ENCODE peak calls at places on chromosomes 1 and 21, in five cellular contexts. Z, N, A, K and R are unnamed samples.

GRCh38 chr1:74729741-74730478 is 2.9 kb downstream of the CRYZ start:
- DNase-seq in A (no peak), N (no peak), K (no peak), Z (no peak), R (no peak)

GRCh38 chr1:9716404-9717192 is 65.1 kb downstream of the PIK3CD start:
- DNase-seq in K (no peak), Z (no peak), A (no peak), N (no peak), R (no peak)

GRCh38 chr1:89950703-89951102 is 44.2 kb upstream of the ZNF326 start:
- DNase-seq in N (no peak), Z (no peak), K (no peak), A (no peak), R (no peak)

GRCh38 chr1:183303901-183304300 is 114.3 kb downstream of the NMNAT2 start:
- DNase-seq in A (no peak), Z (no peak), N (no peak), K (no peak), R (no peak)

GRCh38 chr1:201503397-201504176 is 3.3 kb downstream of the CSRP1 start:
- DNase-seq in Z (no peak), A (no peak), K (no peak), N (peak; percentile 79), R (no peak)

GRCh38 chr1:98420376-98421097 is 241.0 kb upstream of the SNX7 start:
- DNase-seq in Z (no peak), A (no peak), K (no peak), N (no peak), R (no peak)

GRCh38 chr1:1058921-1059493 is 15.1 kb downstream of the RNF223 start:
- DNase-seq in A (no peak), Z (no peak), K (no peak), N (no peak), R (no peak)

GRCh38 chr1:29297476-29297875 is 61.2 kb downstream of the PTPRU start:
- DNase-seq in Z (no peak), A (no peak), K (no peak), N (peak; percentile 7), R (no peak)

GRCh38 chr1:223628233-223628632 is 37.3 kb downstream of the CAPN8 start:
- DNase-seq in A (no peak), N (peak; percentile 79), Z (peak; percentile 36), K (no peak), R (peak; percentile 61)

GRCh38 chr1:73627723-73628122 is 570.3 kb downstream of the LRRIQ3 start:
- DNase-seq in K (no peak), Z (no peak), A (no peak), N (no peak), R (no peak)

GRCh38 chr1:202076050-202076511 is 46.6 kb upstream of the GPR37L1 start:
- DNase-seq in A (no peak), K (no peak), N (no peak), Z (no peak), R (no peak)

GRCh38 chr1:149979245-149979971 is 31.1 kb downstream of the OTUD7B start:
- DNase-seq in K (no peak), Z (no peak), A (no peak), N (no peak), R (no peak)

GRCh38 chr1:167137285-167138192 is 43.7 kb downstream of the STYXL2 start:
- DNase-seq in K (no peak), A (no peak), Z (no peak), N (no peak), R (no peak)

GRCh38 chr1:69985901-69986439 is 219.4 kb downstream of the LRRC40 start:
- DNase-seq in A (no peak), K (no peak), N (no peak), Z (no peak), R (no peak)

GRCh38 chr1:99590578-99591209 is 55.2 kb upstream of the PALMD start:
- DNase-seq in A (no peak), Z (no peak), N (no peak), K (no peak), R (peak; percentile 54)

GRCh38 chr1:186239211-186239610 is 135.8 kb downstream of the TPR start:
- DNase-seq in N (no peak), A (no peak), Z (no peak), K (no peak), R (no peak)

GRCh38 chr1:202056644-202057334 is 46.4 kb downstream of the ELF3 start:
- DNase-seq in Z (no peak), N (no peak), A (peak; percentile 93), K (no peak), R (no peak)

GRCh38 chr1:1687846-1688245 is 4.7 kb downstream of the SLC35E2B start:
- DNase-seq in N (no peak), Z (no peak), A (no peak), K (no peak), R (no peak)

GRCh38 chr1:47298025-47298699 is 15.8 kb downstream of the STIL start:
- DNase-seq in A (no peak), N (no peak), K (no peak), Z (no peak), R (no peak)

GRCh38 chr1:188904201-188904600 is 1573.5 kb downstream of the BRINP3 start:
- DNase-seq in N (no peak), A (no peak), K (no peak), Z (no peak), R (no peak)

GRCh38 chr1:154418062-154418897 is 13.1 kb downstream of the IL6R start:
- DNase-seq in Z (peak; percentile 96), A (peak; percentile 79), K (no peak), N (peak; percentile 62), R (no peak)

GRCh38 chr1:230066466-230067404 is at the start of gene GALNT2:
- DNase-seq in Z (peak; percentile 96), A (peak; percentile 82), K (peak; percentile 60), N (peak; percentile 91), R (peak; percentile 89)

GRCh38 chr1:113456967-113457366 is 66.7 kb downstream of the MAGI3 start:
- DNase-seq in A (no peak), N (no peak), K (no peak), Z (no peak), R (no peak)

GRCh38 chr1:150545486-150546032 is 3.6 kb upstream of the ADAMTSL4 start:
- DNase-seq in A (no peak), K (no peak), Z (peak; percentile 6), N (no peak), R (no peak)

GRCh38 chr21:33643658-33644311 is 1.5 kb downstream of the ITSN1 start:
- DNase-seq in Z (no peak), N (no peak), A (no peak), K (no peak), R (no peak)

GRCh38 chr1:185355947-185356346 is 38.9 kb upstream of the IVNS1ABP start:
- DNase-seq in Z (no peak), K (no peak), A (no peak), N (no peak), R (no peak)

GRCh38 chr1:29332204-29332603 is 95.9 kb downstream of the PTPRU start:
- DNase-seq in A (no peak), K (no peak), N (no peak), Z (peak; percentile 10), R (no peak)

GRCh38 chr1:61083014-61083798 is 845 bp downstream of the NFIA start:
- DNase-seq in K (no peak), N (peak; percentile 62), Z (no peak), A (no peak), R (peak; percentile 44)

GRCh38 chr1:228976316-228976715 is 241.0 kb downstream of the RHOU start:
- DNase-seq in A (no peak), N (no peak), Z (no peak), K (no peak), R (no peak)

GRCh38 chr1:47915677-47916353 is 81.4 kb downstream of the TRABD2B start:
- DNase-seq in K (no peak), Z (no peak), A (no peak), N (no peak), R (no peak)

GRCh38 chr1:243730499-243731150 is 119.4 kb downstream of the AKT3 start:
- DNase-seq in A (no peak), K (no peak), N (no peak), Z (no peak), R (no peak)

GRCh38 chr1:56094168-56094567 is 485.2 kb downstream of the PLPP3 start:
- DNase-seq in K (no peak), N (no peak), A (no peak), Z (no peak), R (no peak)

GRCh38 chr1:68231627-68232303 is 558 bp downstream of the WLS start:
- DNase-seq in Z (peak; percentile 16), A (peak; percentile 61), N (peak; percentile 83), K (no peak), R (peak; percentile 45)

GRCh38 chr1:244224487-244225430 is 173.7 kb downstream of the ZBTB18 start:
- DNase-seq in K (no peak), A (no peak), Z (no peak), N (no peak), R (no peak)

GRCh38 chr21:16420086-16420724 is 690.4 kb downstream of the USP25 start:
- DNase-seq in N (peak; percentile 55), A (no peak), K (no peak), Z (no peak), R (no peak)

GRCh38 chr21:33908760-33909159 is 6.8 kb downstream of the ATP5PO start:
- DNase-seq in K (no peak), A (no peak), Z (no peak), N (no peak), R (no peak)

GRCh38 chr1:1013105-1013921 is at the start of gene ISG15:
- DNase-seq in K (peak; percentile 72), Z (peak; percentile 92), A (peak; percentile 84), N (peak; percentile 90), R (peak; percentile 81)

GRCh38 chr1:205321109-205321958 is at the start of gene NUAK2:
- DNase-seq in K (no peak), A (peak; percentile 83), N (peak; percentile 92), Z (peak; percentile 93), R (peak; percentile 94)

GRCh38 chr1:200410566-200410878 is 686 bp upstream of the ZNF281 start:
- DNase-seq in A (no peak), K (no peak), N (no peak), Z (peak; percentile 88), R (no peak)

GRCh38 chr1:191714810-191715209 is 443.5 kb upstream of the RGS18 start:
- DNase-seq in K (no peak), N (no peak), A (no peak), Z (peak; percentile 20), R (no peak)
- H3K4me3 ChIP-seq in K (no peak overlapping the region), N (no peak overlapping the region), A (no peak overlapping the region), Z (no peak overlapping the region), R (no peak overlapping the region)

DNA sequence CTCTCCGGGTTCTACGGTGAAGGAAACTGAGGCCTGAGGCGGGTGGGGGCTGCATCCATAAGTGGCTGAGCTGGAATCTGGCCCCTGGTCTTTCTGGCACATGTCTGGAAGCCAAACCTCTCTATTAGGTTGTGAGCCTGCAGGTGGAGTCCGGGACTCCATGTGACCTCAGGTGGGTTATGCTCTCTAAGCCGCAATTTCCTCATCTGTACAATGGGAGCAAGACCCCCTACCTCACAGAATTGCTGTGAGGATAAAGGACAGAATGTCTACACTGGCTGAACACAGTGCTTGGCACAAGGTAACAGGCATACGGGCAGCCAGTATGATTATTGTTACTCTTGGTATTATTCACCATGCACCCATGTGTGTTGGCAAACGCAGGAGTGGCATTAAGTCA is 6.7 kb downstream of the EPHA2 start:
- DNase-seq in N (no peak), Z (no peak), A (no peak), K (no peak), R (no peak)
- TF ChIP-seq CTCF in N (no peak), Z (no peak), A (no peak), K (no peak), R (no peak)

GRCh38 chr1:165117482-165117881 is 239.0 kb downstream of the LMX1A start:
- DNase-seq in Z (no peak), A (no peak), N (no peak), K (no peak), R (no peak)
- H3K4me3 ChIP-seq in Z (no peak overlapping the region), A (no peak overlapping the region), N (no peak overlapping the region), K (no peak overlapping the region), R (no peak overlapping the region)

GRCh38 chr1:59414406-59415133 is 117.7 kb downstream of the FGGY start:
- DNase-seq in K (no peak), Z (no peak), N (peak; percentile 58), A (no peak), R (no peak)
- TF ChIP-seq CTCF in K (no peak), Z (no peak), N (no peak), A (no peak), R (no peak)